ENCODE peak calls at places on chromosomes 2 and 18, in seven cellular contexts. P, F, Y, D, T, O and K are unnamed samples.
A peak's percentile ranks its signal among the peaks of the same experiment; 100 is the strongest.

GRCh38 chr2:228853151-228853550 is 417.9 kb downstream of the PID1 start:
- DNase-seq in F (no peak), D (no peak), O (no peak), P (no peak), T (no peak), Y (no peak), K (no peak)

GRCh38 chr2:57902578-57902977 is 144.0 kb upstream of the VRK2 start:
- DNase-seq in Y (no peak), P (no peak), F (no peak), D (no peak), T (no peak), O (no peak), K (no peak)

GRCh38 chr2:231923951-231924888 is 2.0 kb downstream of the NPPC start:
- DNase-seq in O (peak; percentile 8), Y (no peak), T (no peak), P (no peak), F (no peak), D (no peak), K (no peak)

GRCh38 chr2:215505044-215505786 is 69.3 kb upstream of the FN1 start:
- DNase-seq in T (peak; percentile 86), P (no peak), D (peak; percentile 78), Y (peak; percentile 57), O (no peak), F (no peak), K (no peak)

GRCh38 chr18:64017870-64018269 is 48.0 kb downstream of the SERPINB8 start:
- DNase-seq in F (no peak), P (no peak), Y (no peak), T (peak; percentile 40), D (peak; percentile 46), O (no peak), K (no peak)

GRCh38 chr2:172173307-172173706 is 70.6 kb upstream of the DLX2 start:
- DNase-seq in O (no peak), P (no peak), Y (no peak), T (no peak), D (no peak), F (no peak), K (no peak)

GRCh38 chr2:2686228-2686627 is 355.2 kb upstream of the MYT1L start:
- DNase-seq in D (no peak), P (no peak), T (no peak), F (no peak), Y (no peak), O (no peak), K (no peak)

GRCh38 chr2:174325932-174326879 is 8.5 kb upstream of the SP9 start:
- DNase-seq in T (peak; percentile 58), O (no peak), P (no peak), D (no peak), F (no peak), Y (peak; percentile 21), K (no peak)

GRCh38 chr18:44679912-44680270 is 797 bp upstream of the SETBP1 start:
- DNase-seq in O (peak; percentile 64), F (no peak), P (no peak), D (peak; percentile 77), T (peak; percentile 50), Y (peak; percentile 70), K (peak; percentile 44)

GRCh38 chr2:128813352-128814034 is 494.8 kb upstream of the HS6ST1 start:
- DNase-seq in D (no peak), T (no peak), Y (no peak), O (no peak), F (no peak), P (no peak), K (no peak)

GRCh38 chr2:104856086-104856972 is 2.4 kb downstream of the POU3F3 start:
- DNase-seq in F (no peak), P (no peak), Y (no peak), T (no peak), D (no peak), O (no peak), K (no peak)

GRCh38 chr18:24460388-24460787 is at the start of gene HRH4:
- DNase-seq in Y (no peak), F (no peak), T (no peak), P (no peak), D (no peak), O (no peak), K (no peak)

GRCh38 chr2:106030287-106031268 is 163.5 kb downstream of the UXS1 start:
- DNase-seq in P (no peak), D (peak; percentile 80), F (no peak), O (peak; percentile 44), T (peak; percentile 93), Y (peak; percentile 9), K (no peak)

GRCh38 chr2:178295911-178296310 is 101.6 kb downstream of the OSBPL6 start:
- DNase-seq in P (no peak), D (no peak), Y (no peak), T (no peak), O (no peak), F (no peak), K (no peak)

GRCh38 chr18:30971338-30971956 is 71.1 kb downstream of the DSC3 start:
- DNase-seq in F (no peak), D (peak; percentile 70), T (peak; percentile 33), P (no peak), O (no peak), Y (no peak), K (no peak)

GRCh38 chr2:168608796-168609195 is 152.7 kb downstream of the CERS6 start:
- DNase-seq in Y (no peak), P (no peak), T (no peak), O (no peak), D (no peak), F (no peak), K (no peak)

GRCh38 chr18:36301884-36302283 is 4.4 kb downstream of the FHOD3 start:
- DNase-seq in D (no peak), T (no peak), F (no peak), O (no peak), Y (no peak), P (no peak), K (no peak)

DNA sequence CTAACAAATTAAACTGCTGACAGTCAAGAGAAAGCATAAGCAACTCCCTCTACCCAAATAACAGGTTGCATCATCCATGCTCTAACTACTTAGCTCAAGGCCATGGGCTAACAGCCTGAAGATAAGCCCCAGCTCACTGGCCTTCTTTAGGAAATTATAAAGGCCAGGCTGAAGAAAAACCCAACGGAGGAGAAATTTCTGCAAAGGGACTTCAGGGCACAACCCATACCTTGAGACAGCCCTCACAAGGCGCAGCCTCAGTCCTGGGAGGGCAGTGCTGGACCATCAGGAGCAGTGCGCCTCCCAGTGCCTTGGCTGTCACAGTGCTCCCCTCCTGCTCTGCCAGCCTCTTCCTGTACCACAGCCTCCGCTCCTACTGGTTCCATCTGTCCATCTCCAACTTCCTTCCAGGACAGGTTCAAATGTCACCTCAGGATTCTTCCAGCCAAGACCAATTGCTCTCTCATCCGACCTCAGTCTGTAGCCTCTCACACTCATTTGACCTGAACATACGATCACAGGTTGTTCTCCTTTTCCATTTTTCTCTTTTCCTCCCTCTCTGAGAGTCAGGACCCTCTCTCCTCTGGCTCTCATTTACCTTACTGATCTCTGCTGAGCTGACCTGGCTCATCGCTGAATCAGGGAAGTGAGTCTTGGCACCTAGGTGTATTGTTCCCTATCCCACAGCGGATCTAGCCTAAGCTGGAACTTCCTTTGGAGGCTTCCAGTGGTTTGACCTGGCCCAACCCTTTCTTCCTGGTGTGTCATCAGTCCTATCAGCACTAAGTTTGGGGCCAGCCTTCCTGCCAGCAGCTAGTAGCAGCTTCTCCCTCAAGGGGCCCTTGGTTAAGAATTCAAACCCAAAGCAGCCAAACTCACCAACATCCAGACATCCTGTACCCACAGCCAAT is 1.9 kb downstream of the MCFD2 start:
- DNase-seq in F (no peak), D (peak; percentile 35), Y (peak; percentile 72), P (no peak), T (peak; percentile 75), O (no peak), K (no peak)
- TF ChIP-seq CTCF in F (no peak), D (no peak), Y (no peak), P (no peak), T (no peak), O (no peak), K (no peak)

DNA sequence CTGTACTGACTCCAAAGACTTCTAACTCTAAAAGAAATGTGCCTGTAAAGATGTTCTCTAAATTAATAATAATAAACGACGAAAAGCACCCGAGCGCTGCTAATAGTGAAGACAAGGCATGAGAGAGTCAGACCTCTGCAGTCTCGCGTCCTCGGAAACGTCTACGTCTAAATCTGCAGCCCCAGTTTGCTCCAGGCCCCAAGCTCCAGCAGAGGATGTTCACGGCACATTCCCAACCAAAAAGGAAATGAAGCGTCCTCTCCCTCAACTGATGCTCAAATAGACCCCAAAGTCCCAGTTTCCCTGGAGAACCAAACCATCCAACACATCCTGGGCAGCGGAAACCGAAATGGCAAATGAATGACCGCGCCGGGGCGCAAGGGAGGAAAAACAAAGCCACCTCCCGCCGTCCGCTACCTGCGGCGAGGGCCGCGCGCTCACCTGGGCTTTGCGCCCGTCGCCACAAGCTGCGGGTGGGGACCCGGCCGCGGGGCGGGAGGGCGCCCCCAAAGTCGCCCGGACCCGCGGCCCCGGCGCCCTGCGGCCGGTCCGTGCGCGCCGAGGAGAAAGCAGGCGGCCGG is 47.1 kb upstream of the CCDC150 start:
- DNase-seq in O (peak; percentile 24), T (peak; percentile 33), Y (peak; percentile 30), F (no peak), D (no peak), P (no peak), K (peak; percentile 68)
- TF ChIP-seq CTCF in O (peak; percentile 7), T (no peak), Y (no peak), F (no peak), D (peak; percentile 11), P (no peak), K (no peak)

GRCh38 chr2:54573532-54573915 is 117.4 kb downstream of the SPTBN1 start:
- DNase-seq in Y (no peak), O (no peak), D (no peak), P (no peak), F (no peak), T (no peak), K (no peak)

GRCh38 chr2:54572636-54573531 is 116.8 kb downstream of the SPTBN1 start:
- DNase-seq in D (peak; percentile 28), F (no peak), T (peak; percentile 70), O (no peak), Y (no peak), P (peak; percentile 52), K (no peak)

GRCh38 chr2:54575379-54575888 is 119.3 kb downstream of the SPTBN1 start:
- DNase-seq in T (peak; percentile 78), Y (no peak), O (no peak), F (no peak), D (peak; percentile 41), P (no peak), K (no peak)

GRCh38 chr2:54574107-54574859 is 118.2 kb downstream of the SPTBN1 start:
- DNase-seq in D (peak; percentile 85), F (no peak), O (no peak), T (peak; percentile 66), Y (no peak), P (peak; percentile 90), K (no peak)

GRCh38 chr2:54574860-54575247 is 118.7 kb downstream of the SPTBN1 start:
- DNase-seq in Y (no peak), F (no peak), T (no peak), D (no peak), P (no peak), O (no peak), K (no peak)
- TF ChIP-seq CTCF in Y (no peak), F (no peak), T (no peak), D (no peak), P (peak; percentile 24), O (no peak), K (no peak)

DNA sequence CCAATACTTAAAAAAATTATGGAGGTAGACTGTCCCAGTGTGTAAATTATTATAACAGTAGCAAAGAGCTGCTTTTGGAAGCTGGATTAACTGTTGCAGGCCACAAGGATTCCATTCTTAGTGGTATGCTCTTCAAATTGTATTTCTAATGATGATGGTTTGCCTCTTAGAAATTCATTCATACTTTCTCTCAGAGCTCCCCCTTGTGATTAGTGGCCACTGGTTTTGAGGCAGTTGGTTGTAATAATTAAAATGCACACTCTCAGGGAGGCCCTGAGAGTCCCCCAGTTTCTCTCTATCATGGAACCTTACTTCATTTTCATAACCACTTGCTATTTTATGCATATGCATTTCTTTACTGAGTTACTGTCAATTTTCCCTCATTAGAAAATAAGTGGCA is 122.5 kb downstream of the PLA2R1 start:
- DNase-seq in T (peak; percentile 28), D (peak; percentile 18), O (no peak), Y (no peak), P (no peak), F (no peak), K (no peak)
- TF ChIP-seq CTCF in T (peak; percentile 42), D (peak; percentile 44), O (peak; percentile 46), Y (peak; percentile 3), P (no peak), F (no peak), K (no peak)